ENCODE peak calls at places on chromosomes 3 and 15, in five cellular contexts. E is HCT116, L is K562, F is H1, S is HepG2. O is an unnamed sample. For H3K9me3, the result is how much of the 10 kb centered on the place peaks cover.

GRCh38 chr3:49593046-49593445 is 38.8 kb downstream of the BSN start:
- DNase-seq in F (no peak), S (no peak), L (no peak), E (no peak), O (no peak)

GRCh38 chr3:19540464-19540863 is 392.2 kb downstream of the KCNH8 start:
- DNase-seq in E (no peak), S (no peak), L (no peak), F (no peak), O (no peak)

GRCh38 chr15:77575203-77575934 is 57.3 kb downstream of the LINGO1 start:
- DNase-seq in S (no peak), L (no peak), F (no peak), E (no peak), O (no peak)

GRCh38 chr15:35168464-35168863 is 83.4 kb upstream of the NANOGP8 start:
- DNase-seq in L (no peak), S (no peak), E (no peak), F (no peak), O (no peak)

GRCh38 chr15:55799287-55800212 is 56.6 kb upstream of the PRTG start:
- DNase-seq in L (peak), S (peak), F (peak), E (peak), O (peak)

GRCh38 chr3:148023994-148024393 is 614.8 kb downstream of the ZIC1 start:
- DNase-seq in E (no peak), F (no peak), S (no peak), L (no peak), O (no peak)

GRCh38 chr15:98289747-98290146 is 329.2 kb downstream of the ARRDC4 start:
- DNase-seq in S (no peak), E (no peak), F (peak), L (no peak), O (no peak)

GRCh38 chr15:31402003-31402402 is 75.4 kb downstream of the KLF13 start:
- DNase-seq in S (no peak), F (no peak), L (no peak), E (no peak), O (no peak)

GRCh38 chr3:170689218-170689874 is 103.5 kb upstream of the SLC7A14 start:
- DNase-seq in E (peak), F (peak), S (no peak), L (no peak), O (peak)

GRCh38 chr15:58666957-58667356 is 82.5 kb downstream of the ADAM10 start:
- DNase-seq in E (no peak), L (no peak), S (no peak), F (no peak), O (peak)

GRCh38 chr3:67044955-67045354 is 46.8 kb downstream of the KBTBD8 start:
- DNase-seq in S (no peak), F (no peak), E (no peak), L (no peak), O (no peak)

GRCh38 chr3:29141912-29142262 is 139.0 kb upstream of the RBMS3 start:
- DNase-seq in E (no peak), L (no peak), F (no peak), S (no peak), O (no peak)

GRCh38 chr3:15924914-15925313 is 127.1 kb upstream of the ANKRD28 start:
- DNase-seq in L (no peak), F (no peak), S (no peak), E (no peak), O (no peak)

GRCh38 chr3:110664148-110664547 is 407.5 kb upstream of the NECTIN3 start:
- DNase-seq in F (no peak), E (no peak), S (no peak), L (no peak), O (no peak)

GRCh38 chr3:161420746-161421145 is 49.4 kb upstream of the SPTSSB start:
- DNase-seq in L (no peak), E (no peak), F (no peak), S (peak), O (peak)

GRCh38 chr15:30929064-30929669 is 25.5 kb downstream of the FAN1 start:
- DNase-seq in L (no peak), E (no peak), S (no peak), F (no peak), O (no peak)

GRCh38 chr15:100438570-100438969 is 90.2 kb downstream of the CERS3 start:
- DNase-seq in L (no peak), E (no peak), F (no peak), S (no peak), O (no peak)

GRCh38 chr15:35019401-35020327 is 31.6 kb upstream of the ZNF770 start:
- DNase-seq in L (no peak), S (no peak), E (peak), F (peak), O (no peak)

GRCh38 chr3:65828706-65829105 is 210.0 kb downstream of the MAGI1 start:
- DNase-seq in E (no peak), L (no peak), S (no peak), F (no peak), O (peak)

GRCh38 chr3:187967982-187968381 is 186.0 kb upstream of the LPP start:
- DNase-seq in E (no peak), S (no peak), F (no peak), L (no peak), O (no peak)

GRCh38 chr15:49464513-49464912 is 41.5 kb downstream of the FGF7 start:
- DNase-seq in L (no peak), S (no peak), F (no peak), E (no peak), O (no peak)

GRCh38 chr15:56963719-56964118 is 45.3 kb downstream of the TCF12 start:
- DNase-seq in F (no peak), S (peak), L (no peak), E (no peak), O (no peak)

GRCh38 chr3:98331329-98331728 is 22.3 kb upstream of the OR5K4 start:
- DNase-seq in L (no peak), F (no peak), E (no peak), S (no peak), O (no peak)

GRCh38 chr3:128322030-128323022 is 144.4 kb downstream of the DNAJB8 start:
- DNase-seq in F (peak), S (no peak), L (peak), E (no peak), O (peak)

GRCh38 chr3:170532573-170532972 is 53.3 kb downstream of the SLC7A14 start:
- DNase-seq in L (no peak), E (no peak), F (no peak), S (no peak), O (no peak)

GRCh38 chr15:42736178-42736792 is 643 bp downstream of the CDAN1 start:
- DNase-seq in L (peak), E (no peak), S (no peak), F (no peak), O (no peak)

GRCh38 chr15:75200765-75201608 is 695 bp upstream of the C15orf39 start:
- DNase-seq in S (peak), F (peak), E (peak), L (peak), O (no peak)

GRCh38 chr3:121477589-121477988 is 68.2 kb downstream of the POLQ start:
- DNase-seq in F (no peak), S (no peak), E (no peak), L (no peak), O (peak)

GRCh38 chr15:38220874-38221273 is 31.8 kb upstream of the SPRED1 start:
- DNase-seq in S (no peak), E (no peak), L (no peak), F (no peak), O (no peak)

GRCh38 chr3:122011396-122011795 is 10.7 kb downstream of the ILDR1 start:
- DNase-seq in F (no peak), L (no peak), S (no peak), E (no peak), O (no peak)

GRCh38 chr3:8778475-8778874 is 9.1 kb upstream of the OXTR start:
- DNase-seq in F (peak), S (no peak), E (no peak), L (no peak), O (no peak)

GRCh38 chr3:178434206-178434805 is 101.9 kb upstream of the KCNMB2 start:
- DNase-seq in S (no peak), L (no peak), E (no peak), F (no peak), O (peak)

GRCh38 chr15:73385205-73385604 is 16.4 kb upstream of the HCN4 start:
- DNase-seq in L (no peak), F (no peak), E (no peak), S (no peak), O (no peak)

GRCh38 chr3:14177580-14178246 is 688 bp downstream of the XPC start:
- DNase-seq in E (peak), S (peak), F (no peak), L (no peak), O (no peak)

GRCh38 chr3:174233511-174233910 is 625.6 kb upstream of the NAALADL2 start:
- DNase-seq in L (no peak), E (no peak), S (no peak), F (no peak), O (no peak)

GRCh38 chr3:123300056-123300455 is 98.3 kb downstream of the SEC22A start:
- DNase-seq in E (no peak), S (no peak), L (no peak), F (no peak), O (no peak)

GRCh38 chr3:143001034-143001368 is 369 bp upstream of the U2SURP start:
- DNase-seq in E (no peak), L (no peak), S (no peak), F (no peak), O (no peak)

GRCh38 chr15:60573936-60574335 is 95.0 kb upstream of the ICE2 start:
- DNase-seq in S (no peak), L (no peak), F (no peak), E (no peak), O (no peak)

GRCh38 chr3:171976526-171976925 is 62.9 kb upstream of the FNDC3B start:
- DNase-seq in E (no peak), L (no peak), F (no peak), S (no peak), O (no peak)
- TF ChIP-seq YY1 in E (no peak), L (no peak), F (no peak), S (no peak), O (no peak)

DNA sequence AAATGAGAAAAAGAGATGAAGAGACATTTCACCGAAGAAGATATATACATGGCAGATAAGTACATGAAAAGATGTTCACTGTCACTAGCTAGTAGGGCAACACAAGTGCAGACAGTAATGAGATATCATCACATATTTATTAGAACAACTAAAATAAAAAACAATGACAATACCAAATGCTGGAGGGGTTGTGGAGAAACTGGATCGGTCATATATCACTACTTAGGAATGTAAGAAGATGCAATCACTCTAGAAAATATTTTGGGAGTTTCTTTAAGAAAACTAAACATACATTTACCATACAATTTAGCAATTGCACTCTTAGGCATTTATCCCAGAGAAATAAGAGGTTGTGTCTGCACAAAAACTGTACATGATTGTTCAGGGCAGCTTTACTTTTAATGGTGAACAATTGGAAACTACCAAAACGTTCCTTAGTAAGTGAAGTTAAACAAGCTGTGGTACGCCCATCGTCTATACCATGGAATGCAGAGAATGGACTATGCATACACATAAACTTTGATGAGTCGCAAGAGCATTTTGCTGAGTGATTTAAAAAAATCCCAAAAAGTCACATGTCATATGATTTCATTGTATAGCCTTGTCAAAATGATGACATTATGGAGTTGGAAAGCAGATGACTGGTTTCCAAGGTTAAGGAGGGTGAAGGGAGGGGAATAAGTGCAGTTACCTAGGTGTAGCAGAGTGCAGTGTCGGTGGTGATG is 149.0 kb upstream of the UBE3A start:
- DNase-seq in L (no peak), E (no peak), F (no peak), S (no peak), O (no peak)
- H3K9me3 ChIP-seq in L (under half), E (under half), F (under half), S (under half), O (under half)

GRCh38 chr3:12252859-12253258 is 36.0 kb upstream of the PPARG start:
- DNase-seq in E (no peak), L (no peak), F (no peak), S (no peak), O (no peak)
- TF ChIP-seq ZNF274 in E (no peak), L (no peak), F (no peak), S (no peak), O (no peak)

GRCh38 chr3:157810924-157811718 is 295.1 kb downstream of the SHOX2 start:
- DNase-seq in S (no peak), E (no peak), F (no peak), L (no peak), O (no peak)
- TF ChIP-seq YY1 in S (no peak), E (no peak), F (no peak), L (no peak), O (no peak)

GRCh38 chr3:42914771-42915515 is 9.0 kb downstream of the ZNF662 start:
- DNase-seq in L (no peak), S (peak), F (no peak), E (no peak), O (no peak)
- H3K9me3 ChIP-seq in L (under half), S (under half), F (half or more), E (under half), O (half or more)

O was measured in NT2/D1.